ENCODE peak calls at places on chromosome 5, in eight cellular contexts. B is osteoblast, J is cardiac muscle cell, X is ovary, P is upper lobe of right lung, R is kidney, M is iPS DF 6.9, D is lung. S is an unnamed sample. For H3K4me1, the result is how much of the 10 kb centered on the place peaks cover.

GRCh38 chr5:168114444-168115017 is 176.9 kb upstream of the WWC1 start:
- DNase-seq in B (peak), J (peak), X (no peak), P (peak), R (no peak), M (peak), D (peak), S (no peak)

GRCh38 chr5:43711496-43711895 is 108.5 kb downstream of the NNT start:
- DNase-seq in B (peak), J (peak), X (no peak), P (no peak), R (no peak), M (no peak), D (no peak), S (no peak)

GRCh38 chr5:124692324-124692723 is 54.1 kb downstream of the ZNF608 start:
- DNase-seq in B (peak), J (peak), X (no peak), P (no peak), R (no peak), M (no peak), D (no peak), S (no peak)

GRCh38 chr5:83956386-83956785 is 235.7 kb upstream of the HAPLN1 start:
- DNase-seq in B (no peak), J (no peak), X (no peak), P (no peak), R (no peak), M (no peak), D (no peak), S (no peak)

GRCh38 chr5:31153523-31153922 is 40.0 kb upstream of the CDH6 start:
- DNase-seq in B (no peak), J (peak), X (no peak), P (no peak), R (no peak), M (no peak), D (no peak), S (no peak)

GRCh38 chr5:78260771-78261170 is 33.7 kb downstream of the AP3B1 start:
- DNase-seq in B (no peak), J (no peak), X (no peak), P (no peak), R (no peak), M (no peak), D (no peak), S (no peak)

GRCh38 chr5:170633235-170634041 is 129.6 kb downstream of the KCNIP1 start:
- DNase-seq in B (peak), J (peak), X (peak), P (peak), R (no peak), M (no peak), D (peak), S (peak)

GRCh38 chr5:117624226-117624625 is 1049.6 kb upstream of the SEMA6A start:
- DNase-seq in B (no peak), J (no peak), X (no peak), P (no peak), R (no peak), M (no peak), D (no peak), S (no peak)

GRCh38 chr5:139335811-139336210 is 5.8 kb upstream of the PAIP2 start:
- DNase-seq in B (no peak), J (no peak), X (no peak), P (no peak), R (no peak), M (no peak), D (no peak), S (no peak)

DNA sequence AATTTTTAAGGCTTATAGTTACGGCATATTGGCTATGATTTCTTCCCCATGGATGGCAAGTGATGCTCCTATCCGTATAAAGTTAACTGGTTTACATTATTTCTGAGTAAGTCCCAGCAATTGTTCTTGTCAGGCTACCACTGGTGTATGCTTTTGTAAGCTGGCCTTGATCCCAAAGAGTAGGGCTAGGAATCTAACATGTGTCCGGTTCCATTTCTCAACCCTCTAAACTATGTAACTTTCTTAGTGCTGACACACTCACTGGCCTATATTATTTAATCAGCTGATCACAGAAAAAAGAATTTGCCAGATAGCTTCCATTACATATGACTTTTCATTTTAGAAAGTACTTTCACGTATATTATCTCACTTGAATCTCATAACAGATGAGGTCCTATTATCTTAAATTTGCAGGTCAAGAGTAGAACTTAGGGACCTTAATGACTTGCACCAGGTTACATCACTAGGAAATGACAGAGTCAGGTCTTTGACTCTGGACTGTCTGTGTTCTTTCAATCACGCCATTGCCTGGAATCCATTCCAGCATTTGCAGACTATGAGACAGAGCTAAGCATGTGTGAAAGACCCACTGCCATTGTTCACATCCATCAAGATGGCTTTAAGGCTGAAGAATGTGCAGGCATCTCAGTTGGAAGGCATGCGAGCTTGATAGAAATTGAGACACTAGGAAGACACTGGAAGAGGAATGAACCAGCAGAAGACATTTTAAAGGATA is 362.9 kb downstream of the ARRDC3 start:
- DNase-seq in B (no peak), J (peak), X (no peak), P (no peak), R (no peak), M (no peak), D (no peak), S (no peak)
- H3K27ac ChIP-seq in B (no peak), J (no peak), X (no peak), P (no peak), R (no peak), M (no peak), D (no peak), S (no peak)

DNA sequence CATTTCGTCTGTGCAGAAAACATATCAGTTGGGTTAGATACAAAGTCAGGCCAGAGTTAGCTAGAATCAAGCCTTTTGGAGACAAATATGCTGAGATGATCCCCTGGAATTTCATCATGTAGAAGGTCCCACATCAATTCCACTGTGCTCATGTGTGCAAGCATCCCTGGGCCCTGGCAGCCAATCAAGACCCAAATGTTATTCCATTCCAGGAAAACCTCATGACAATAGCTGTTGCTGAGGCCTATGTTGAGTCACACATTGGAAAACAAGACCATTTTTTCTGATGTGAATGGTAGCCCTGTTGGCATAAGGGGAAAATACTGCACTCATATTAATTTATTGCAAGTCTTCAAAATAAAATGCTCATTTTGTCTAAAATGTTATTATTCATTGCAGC is 11.5 kb downstream of the SPOCK1 start:
- DNase-seq in B (peak), J (peak), X (no peak), P (no peak), R (no peak), M (no peak), D (no peak), S (peak)
- H3K4me1 ChIP-seq in B (under half), J (under half), X (under half), P (under half), R (under half), M (under half), D (under half), S (under half)

DNA sequence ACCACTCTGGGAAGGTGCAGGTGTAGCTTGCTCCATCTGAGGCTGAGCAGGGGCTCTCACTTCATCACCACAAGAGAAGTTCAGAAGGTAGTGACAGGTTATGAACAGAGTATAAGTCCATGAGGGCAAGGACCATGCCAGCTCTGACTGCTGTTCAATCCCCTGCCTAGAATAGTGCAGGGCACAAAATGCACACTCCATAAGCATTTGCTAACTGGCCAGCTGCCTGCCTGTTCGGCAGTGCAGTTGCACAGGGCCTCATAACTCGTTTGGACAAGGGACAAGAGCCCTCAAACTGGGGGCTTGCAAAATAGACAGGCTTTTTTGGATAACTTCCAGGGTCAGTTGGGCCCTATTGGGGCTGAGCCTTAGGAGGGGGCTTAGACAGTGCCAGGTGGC is 21.1 kb downstream of the SPARC start:
- DNase-seq in B (no peak), J (peak), X (no peak), P (no peak), R (no peak), M (no peak), D (no peak), S (no peak)
- H3K27ac ChIP-seq in B (peak), J (no peak), X (no peak), P (peak), R (no peak), M (no peak), D (peak), S (peak)

GRCh38 chr5:10602031-10602806 is 38.3 kb downstream of the ANKRD33B start:
- DNase-seq in B (no peak), J (no peak), X (no peak), P (no peak), R (no peak), M (no peak), D (no peak), S (no peak)
- H3K4me1 ChIP-seq in B (under half), J (under half), X (under half), P (under half), R (under half), M (under half), D (under half), S (under half)

GRCh38 chr5:99054972-99055371 is 126.2 kb upstream of the CHD1 start:
- DNase-seq in B (no peak), J (no peak), X (no peak), P (no peak), R (no peak), M (no peak), D (no peak), S (no peak)
- H3K27ac ChIP-seq in B (no peak), J (no peak), X (no peak), P (no peak), R (no peak), M (no peak), D (no peak), S (no peak)